ENCODE peak calls at places on chromosomes 1 and 21, in nine cellular contexts. O is GM20000, T is GM23338, F is upper lobe of right lung, L is choroid plexus epithelial cell, E is RWPE1, G is IMR-90, S is psoas muscle, X is lower leg skin. D is an unnamed sample.

GRCh38 chr1:21329209-21329844 is 39.1 kb upstream of the ECE1 start:
- DNase-seq in L (no peak), E (peak), S (no peak), O (no peak), T (peak), F (no peak), X (no peak), G (no peak), D (no peak)

GRCh38 chr21:16070207-16070651 is 340.4 kb downstream of the USP25 start:
- DNase-seq in S (no peak), O (no peak), G (no peak), L (no peak), F (no peak), E (no peak), T (no peak), X (no peak), D (no peak)

GRCh38 chr1:6690186-6690585 is 11.4 kb downstream of the DNAJC11 start:
- DNase-seq in S (no peak), F (no peak), G (no peak), O (no peak), L (no peak), E (no peak), T (no peak), X (no peak), D (no peak)

GRCh38 chr1:14083706-14084105 is 383.7 kb downstream of the PRDM2 start:
- DNase-seq in O (no peak), L (no peak), S (no peak), G (no peak), X (no peak), E (no peak), F (no peak), T (no peak), D (no peak)

GRCh38 chr1:210364479-210364878 is 35.8 kb downstream of the HHAT start:
- DNase-seq in X (no peak), G (no peak), L (no peak), O (no peak), F (no peak), T (no peak), E (no peak), S (no peak), D (no peak)

GRCh38 chr1:31579374-31579773 is 3.1 kb downstream of the TINAGL1 start:
- DNase-seq in E (no peak), G (no peak), L (peak), X (no peak), O (no peak), T (no peak), F (peak), S (no peak), D (no peak)

GRCh38 chr1:162502928-162503327 is 5.3 kb downstream of the UHMK1 start:
- DNase-seq in L (peak), T (no peak), F (no peak), G (peak), S (no peak), E (no peak), O (no peak), X (no peak), D (no peak)

GRCh38 chr1:116772648-116773045 is 18.4 kb downstream of the CD2 start:
- DNase-seq in S (no peak), X (no peak), G (no peak), F (no peak), O (no peak), E (no peak), L (no peak), T (no peak), D (no peak)

GRCh38 chr1:114671011-114671938 is 1.4 kb upstream of the DENND2C start:
- DNase-seq in E (peak), X (no peak), S (no peak), T (no peak), O (peak), L (peak), F (no peak), G (peak), D (no peak)

GRCh38 chr1:29912413-29912812 is 676.1 kb downstream of the PTPRU start:
- DNase-seq in L (peak), O (no peak), X (no peak), T (no peak), F (no peak), S (no peak), G (peak), E (no peak), D (no peak)

GRCh38 chr1:239884776-239885175 is 206.9 kb upstream of the FMN2 start:
- DNase-seq in G (no peak), F (no peak), S (no peak), X (no peak), O (no peak), E (no peak), L (no peak), T (no peak), D (no peak)

GRCh38 chr1:1777950-1778826 is at the start of gene NADK:
- DNase-seq in L (peak), G (peak), O (peak), F (peak), T (peak), X (no peak), E (peak), S (peak), D (no peak)

GRCh38 chr1:84758968-84759491 is 68.8 kb upstream of the SSX2IP start:
- DNase-seq in G (peak), T (no peak), L (peak), O (no peak), F (peak), S (no peak), E (no peak), X (no peak), D (no peak)

GRCh38 chr1:26356106-26356505 is 2.2 kb upstream of the CRYBG2 start:
- DNase-seq in G (no peak), S (no peak), X (no peak), L (no peak), T (no peak), F (no peak), O (no peak), E (no peak), D (no peak)

GRCh38 chr1:119768778-119769177 is at the start of gene HMGCS2:
- DNase-seq in F (no peak), X (no peak), T (no peak), G (no peak), L (no peak), S (no peak), O (no peak), E (no peak), D (peak)

GRCh38 chr1:14713077-14713476 is 114.6 kb downstream of the KAZN start:
- DNase-seq in L (no peak), O (no peak), S (no peak), E (peak), F (no peak), G (no peak), T (no peak), X (peak), D (no peak)

GRCh38 chr21:18951291-18952038 is 547.9 kb upstream of the TMPRSS15 start:
- DNase-seq in G (no peak), T (peak), X (no peak), F (no peak), E (no peak), O (no peak), S (no peak), L (peak), D (peak)

GRCh38 chr1:7634841-7635240 is 136.3 kb upstream of the VAMP3 start:
- DNase-seq in T (no peak), L (no peak), S (no peak), O (no peak), E (no peak), F (no peak), X (no peak), G (no peak), D (no peak)

GRCh38 chr1:246506440-246506784 is 667 bp downstream of the SMYD3 start:
- DNase-seq in X (peak), O (peak), L (no peak), F (peak), G (no peak), T (no peak), S (no peak), E (no peak), D (no peak)

DNA sequence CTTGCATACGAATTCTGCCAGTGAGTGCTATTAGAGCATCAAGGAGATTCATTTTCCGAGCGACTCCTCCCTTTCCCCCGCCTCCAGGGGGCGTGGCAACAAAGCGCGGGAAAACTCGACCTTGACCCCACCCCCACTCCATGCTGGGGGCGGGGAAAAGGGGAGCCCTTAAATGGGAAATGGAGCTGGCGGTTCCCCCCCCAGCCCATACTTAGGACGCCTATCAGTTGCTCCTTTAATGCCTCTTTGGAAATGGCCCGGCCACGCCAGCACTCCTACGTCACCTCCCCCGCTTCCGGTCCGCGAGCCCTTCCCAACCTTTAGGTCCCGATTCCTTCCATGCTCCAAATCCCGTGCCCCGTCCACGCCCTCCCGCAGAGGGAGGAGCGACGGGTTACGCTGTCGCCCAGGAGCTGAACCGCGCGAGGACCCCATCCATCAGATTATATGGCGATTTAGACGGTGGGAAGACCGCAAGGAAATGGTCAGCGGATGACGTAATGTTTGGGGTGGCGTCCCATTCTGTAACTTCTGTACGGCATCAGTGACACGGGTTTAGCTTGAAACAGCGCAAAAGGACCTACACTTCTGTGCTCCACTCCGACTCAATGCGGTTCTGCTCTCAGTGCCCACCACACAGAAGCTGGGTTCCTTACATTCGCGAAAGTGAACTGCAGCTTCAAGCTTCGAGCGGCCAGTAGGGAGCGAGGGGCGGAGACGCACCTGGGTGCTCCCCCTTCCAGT is 702 bp upstream of the ZNF687 start:
- DNase-seq in O (peak), X (peak), L (peak), S (peak), E (peak), T (peak), G (peak), F (peak), D (peak)
- TF ChIP-seq CTCF in O (no peak), X (no peak), L (peak), S (peak), E (no peak), T (no peak), G (peak), F (peak), D (peak)

GRCh38 chr1:89719502-89720306 is 86.8 kb downstream of the LRRC8C start:
- DNase-seq in F (no peak), L (peak), X (no peak), T (no peak), G (peak), O (peak), S (no peak), E (no peak), D (no peak)
- TF ChIP-seq CTCF in F (no peak), L (no peak), X (no peak), T (no peak), G (no peak), O (no peak), S (no peak), E (no peak), D (no peak)

GRCh38 chr1:63323866-63324778 is 1.8 kb downstream of the FOXD3 start:
- DNase-seq in G (no peak), O (peak), L (no peak), T (peak), S (no peak), X (no peak), E (no peak), F (no peak), D (no peak)
- TF ChIP-seq CTCF in G (no peak), O (no peak), L (no peak), T (no peak), S (no peak), X (no peak), E (no peak), F (no peak), D (no peak)

GRCh38 chr1:91278754-91279153 is 125.9 kb downstream of the HFM1 start:
- DNase-seq in F (no peak), S (no peak), G (peak), L (peak), E (no peak), T (peak), O (no peak), X (no peak), D (no peak)
- TF ChIP-seq CTCF in F (peak), S (no peak), G (peak), L (peak), E (peak), T (no peak), O (no peak), X (no peak), D (peak)

DNA sequence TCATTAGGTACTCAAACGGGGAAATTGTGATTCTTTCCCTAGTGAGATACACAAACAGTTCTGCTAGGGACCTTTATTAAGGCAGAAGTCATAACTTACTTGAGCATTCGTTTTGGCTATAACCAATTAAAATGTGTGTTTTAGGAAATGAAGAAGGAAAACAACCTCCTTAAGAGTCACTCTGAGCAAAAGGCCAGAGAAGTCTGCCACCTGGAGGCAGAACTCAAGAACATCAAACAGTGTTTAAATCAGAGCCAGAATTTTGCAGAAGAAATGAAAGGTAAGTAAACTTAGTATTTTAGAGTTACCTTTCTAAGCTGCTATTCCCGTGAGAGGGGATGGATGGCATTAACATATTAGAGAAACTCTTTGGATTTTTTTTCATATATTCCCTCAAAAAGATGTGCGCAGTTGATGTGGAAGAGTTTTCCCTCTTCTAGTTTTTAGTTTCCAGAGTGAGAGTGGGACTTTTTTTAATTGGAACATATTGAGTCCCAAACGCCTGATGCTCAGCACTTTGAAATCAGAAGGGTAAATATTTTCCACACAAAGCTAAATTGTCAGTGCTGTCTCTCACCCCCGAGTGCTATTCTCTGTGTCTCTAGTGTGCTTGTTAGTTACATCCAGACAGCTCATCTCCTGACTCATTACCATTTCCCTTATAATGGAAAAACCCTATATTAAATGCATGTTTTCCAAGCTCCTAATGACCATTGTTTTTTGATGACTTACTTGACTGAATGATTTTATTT is 34.9 kb downstream of the CENPF start:
- DNase-seq in F (no peak), G (peak), T (peak), S (no peak), L (peak), O (peak), E (peak), X (no peak), D (peak)
- TF ChIP-seq CTCF in F (peak), G (peak), T (peak), S (peak), L (peak), O (peak), E (peak), X (no peak), D (peak)

D was measured in LNCaP clone FGC.